ENCODE peak calls at places on chromosomes 16 and 17, in seven cellular contexts. U, F, D, E, A, V and Q are unnamed samples. For H3K4me1, the result is how much of the 10 kb centered on the place peaks cover.

GRCh38 chr17:44102845-44103622 is 20.4 kb downstream of the HDAC5 start:
- ATAC-seq in A (no peak), U (peak), E (peak), V (no peak), F (no peak), D (peak), Q (peak)

GRCh38 chr16:49398761-49399160 is 25.2 kb downstream of the C16orf78 start:
- ATAC-seq in D (no peak), E (no peak), F (no peak), U (no peak), A (no peak), V (no peak), Q (no peak)

GRCh38 chr16:85491798-85492616 is 121.1 kb upstream of the GSE1 start:
- ATAC-seq in E (peak), U (peak), F (no peak), A (peak), V (peak), D (peak), Q (peak)

GRCh38 chr17:76914937-76915336 is 46.7 kb downstream of the MGAT5B start:
- ATAC-seq in E (no peak), D (no peak), V (no peak), U (no peak), A (peak), F (no peak), Q (no peak)

GRCh38 chr16:11677959-11678881 is 10.0 kb downstream of the SNN start:
- ATAC-seq in A (no peak), V (no peak), U (no peak), D (no peak), E (no peak), F (no peak), Q (no peak)

GRCh38 chr17:2237521-2237921 is 66.1 kb downstream of the SMG6 start:
- ATAC-seq in A (peak), U (peak), V (no peak), D (no peak), F (no peak), E (peak), Q (peak)

GRCh38 chr16:85136705-85137322 is 24.5 kb upstream of the CIBAR2 start:
- ATAC-seq in E (peak), D (peak), A (peak), U (peak), F (peak), V (peak), Q (peak)

GRCh38 chr17:59746849-59747445 is 39.5 kb downstream of the VMP1 start:
- ATAC-seq in U (peak), D (no peak), A (peak), F (peak), E (no peak), V (peak), Q (no peak)

GRCh38 chr16:28609631-28610594 is at the start of gene SULT1A1:
- ATAC-seq in F (no peak), U (peak), V (no peak), A (peak), D (peak), E (peak), Q (peak)

GRCh38 chr17:47882247-47882646 is 13.8 kb upstream of the SP2 start:
- ATAC-seq in D (no peak), U (no peak), V (no peak), E (peak), F (no peak), A (peak), Q (no peak)

GRCh38 chr16:9370071-9370491 is 278.6 kb downstream of the HAPSTR1 start:
- ATAC-seq in F (no peak), A (peak), D (no peak), V (no peak), U (no peak), E (peak), Q (no peak)

GRCh38 chr17:45228985-45229517 is 7.4 kb downstream of the FMNL1 start:
- ATAC-seq in V (peak), D (peak), U (peak), E (peak), A (peak), F (peak), Q (peak)
- H3K4me1 ChIP-seq in V (half or more), D (under half), U (under half), E (under half), A (under half), F (half or more), Q (under half)

GRCh38 chr17:78369791-78370381 is 8.6 kb upstream of the PGS1 start:
- ATAC-seq in U (no peak), A (no peak), F (no peak), D (peak), V (no peak), E (no peak), Q (no peak)
- H3K4me1 ChIP-seq in U (under half), A (under half), F (under half), D (half or more), V (under half), E (under half), Q (under half)

DNA sequence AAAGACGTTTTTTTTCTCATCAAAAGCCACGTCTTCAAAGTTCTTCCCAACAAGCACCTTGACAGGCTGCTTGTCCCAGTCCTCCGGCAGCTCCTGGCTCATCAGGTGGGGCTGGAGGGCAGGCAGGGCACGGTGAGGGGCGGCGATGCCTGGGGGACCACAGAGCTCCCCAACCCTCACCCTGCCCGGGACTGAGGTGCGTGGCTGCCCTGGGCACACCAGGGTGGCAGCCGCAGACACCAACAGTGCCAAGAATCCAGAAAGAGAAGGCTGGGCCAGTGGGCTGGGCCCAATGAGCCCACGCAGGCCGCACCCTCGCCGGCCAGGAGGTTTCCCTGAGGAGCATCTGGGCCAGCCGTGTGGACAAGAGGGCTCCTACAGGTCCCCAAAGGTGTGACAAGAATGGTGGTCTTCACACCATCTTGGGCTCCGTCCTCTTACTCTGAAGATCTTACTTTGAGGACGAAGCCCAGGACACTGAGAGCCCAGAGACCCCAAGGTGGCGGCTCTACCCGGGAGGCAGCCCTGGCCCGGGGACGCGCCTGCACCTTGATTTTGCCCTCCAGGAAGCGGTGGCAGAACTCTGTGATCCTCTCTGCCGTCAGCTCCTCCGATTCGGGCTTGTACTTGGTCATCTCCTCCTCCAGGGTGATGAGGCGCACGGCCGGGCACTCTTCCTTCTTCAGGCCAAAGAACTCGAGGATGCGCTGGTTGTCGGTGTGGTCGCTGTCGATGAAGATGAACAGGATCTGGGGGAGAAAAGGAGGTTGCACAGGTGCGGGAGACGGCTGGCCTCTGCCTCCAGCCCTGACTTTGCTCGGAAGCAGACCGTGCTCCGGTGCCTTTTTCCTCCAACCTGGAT is 11.3 kb upstream of the PPP1R27 start:
- ATAC-seq in D (no peak), V (no peak), A (no peak), U (no peak), F (no peak), E (no peak), Q (no peak)
- H3K4me1 ChIP-seq in D (under half), V (under half), A (under half), U (under half), F (under half), E (under half), Q (under half)

GRCh38 chr17:73803867-73804539 is 159.8 kb upstream of the SDK2 start:
- ATAC-seq in V (no peak), E (no peak), F (no peak), D (peak), A (peak), U (no peak), Q (no peak)
- H3K4me1 ChIP-seq in V (under half), E (under half), F (under half), D (under half), A (under half), U (under half), Q (under half)

DNA sequence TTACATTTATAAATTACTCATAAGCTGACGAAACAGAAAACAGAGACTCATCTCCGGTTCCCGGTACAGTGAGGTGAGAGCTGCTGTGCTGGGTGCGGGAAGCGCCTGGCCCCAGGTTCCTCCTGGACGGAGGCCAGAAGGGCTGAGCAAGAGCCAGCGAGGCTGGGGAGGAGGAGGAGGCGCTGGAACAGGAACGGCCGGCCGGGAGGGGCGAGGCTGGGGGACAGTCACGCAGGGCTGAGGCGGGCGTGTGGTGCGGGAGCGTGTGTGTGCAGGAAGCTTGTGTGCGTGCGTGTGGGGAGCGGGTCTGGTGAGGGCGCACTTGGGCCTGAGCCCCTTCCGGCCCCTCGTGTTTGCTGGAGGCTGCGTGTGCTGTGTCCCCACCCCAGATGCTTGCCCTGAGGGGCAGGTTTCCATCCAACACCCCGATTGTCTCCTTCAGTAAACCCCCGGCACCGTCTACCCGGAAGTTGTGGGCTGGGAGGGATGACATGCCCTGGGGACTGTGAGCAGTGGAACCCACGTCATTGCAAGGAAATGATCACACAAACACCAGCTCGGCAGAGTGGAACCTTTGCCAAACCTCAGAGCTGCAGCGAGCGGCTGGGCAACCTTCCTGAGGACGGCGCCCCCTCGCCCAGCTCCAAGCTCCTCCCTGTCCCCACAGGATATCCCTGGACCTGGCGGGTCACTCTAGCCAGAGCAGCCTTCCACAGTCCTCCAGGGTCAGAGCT is 19.4 kb downstream of the CD7 start:
- ATAC-seq in V (peak), E (peak), F (peak), U (peak), A (peak), D (peak), Q (peak)
- H3K4me1 ChIP-seq in V (half or more), E (under half), F (half or more), U (under half), A (under half), D (under half), Q (half or more)